ENCODE peak calls at places on chromosomes 11 and 22, in four cellular contexts. X is left ventricle myocardium inferior, R is Panc1, F is colonic mucosa. Y is an unnamed sample.
A peak's percentile ranks its signal among the peaks of the same experiment; 100 is the strongest.

GRCh38 chr11:36391062-36391461 is 95.0 kb downstream of the PRR5L start:
- DNase-seq in X (no peak), F (no peak), R (no peak), Y (no peak)

GRCh38 chr22:48483764-48484528 is 1343.7 kb downstream of the BRD1 start:
- DNase-seq in X (no peak), R (no peak), F (no peak), Y (peak; percentile 38)

GRCh38 chr22:39132871-39133524 is 19.5 kb downstream of the CBX7 start:
- DNase-seq in R (no peak), F (no peak), X (no peak), Y (no peak)

GRCh38 chr22:41479671-41480396 is 10.9 kb downstream of the ACO2 start:
- DNase-seq in R (no peak), X (no peak), F (no peak), Y (no peak)

GRCh38 chr11:132300283-132300682 is 929.9 kb downstream of the NTM start:
- DNase-seq in R (no peak), X (no peak), F (no peak), Y (no peak)

GRCh38 chr11:5690736-5691135 is 1.1 kb downstream of the TRIM22 start:
- DNase-seq in F (no peak), X (no peak), R (no peak), Y (peak; percentile 45)

GRCh38 chr11:104609297-104609696 is 289.0 kb downstream of the CASP12 start:
- DNase-seq in F (peak; percentile 21), R (no peak), X (no peak), Y (no peak)

GRCh38 chr11:67194096-67194495 is 72.2 kb upstream of the GRK2 start:
- DNase-seq in F (no peak), R (no peak), X (no peak), Y (no peak)

GRCh38 chr11:88292156-88292844 is 45.2 kb downstream of the CTSC start:
- DNase-seq in R (no peak), X (no peak), F (peak; percentile 64), Y (no peak)

GRCh38 chr22:46414704-46415103 is 79.2 kb downstream of the TRMU start:
- DNase-seq in F (no peak), X (no peak), R (no peak), Y (no peak)

GRCh38 chr11:7600205-7600775 is 73.0 kb downstream of the CYB5R2 start:
- DNase-seq in F (no peak), X (no peak), R (no peak), Y (no peak)

GRCh38 chr11:12235945-12236743 is 125.8 kb downstream of the MICAL2 start:
- DNase-seq in R (peak; percentile 32), F (no peak), X (no peak), Y (no peak)

GRCh38 chr11:35649984-35650383 is 12.6 kb upstream of the TRIM44 start:
- DNase-seq in R (no peak), X (no peak), F (no peak), Y (no peak)

GRCh38 chr22:47435204-47435487 is 672.7 kb downstream of the TBC1D22A start:
- DNase-seq in R (no peak), X (no peak), F (no peak), Y (no peak)
- H3K9me3 ChIP-seq in R (no peaks in the 10 kb centered on the region), X (peaks cover 44% of the 10 kb centered on the region), F (no peaks in the 10 kb centered on the region), Y (peaks cover 2% of the 10 kb centered on the region)

GRCh38 chr11:105610796-105611361 is 1.0 kb downstream of the GRIA4 start:
- DNase-seq in R (no peak), X (no peak), F (no peak), Y (no peak)

GRCh38 chr11:105611837-105612480 is 2.1 kb downstream of the GRIA4 start:
- DNase-seq in R (no peak), X (no peak), F (no peak), Y (no peak)

GRCh38 chr11:105612766-105613165 is 2.9 kb downstream of the GRIA4 start:
- DNase-seq in R (no peak), X (no peak), F (no peak), Y (no peak)

GRCh38 chr11:105609832-105610781 is at the start of gene GRIA4:
- DNase-seq in F (peak; percentile 18), X (no peak), R (no peak), Y (peak; percentile 70)

DNA sequence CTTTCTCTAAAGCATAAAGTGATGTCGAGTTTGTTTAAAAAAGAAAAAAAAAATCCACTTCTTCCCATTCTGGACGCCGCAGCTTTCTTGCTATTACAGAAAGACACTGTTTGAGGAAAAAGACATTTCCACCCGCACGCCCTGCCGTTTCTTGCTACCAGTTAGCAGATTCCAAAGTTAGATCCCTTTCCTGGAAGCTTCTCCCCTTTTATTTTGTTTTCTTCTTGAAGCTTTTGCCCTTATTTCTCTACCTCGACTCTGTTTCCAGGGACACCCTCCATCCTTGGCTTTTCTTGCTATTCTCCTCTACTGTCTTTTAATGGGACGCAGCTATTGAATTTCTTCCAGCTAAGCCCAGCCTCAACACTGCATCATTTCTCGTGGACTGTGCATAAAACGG is 1.5 kb downstream of the GRIA4 start:
- DNase-seq in F (no peak), X (no peak), R (no peak), Y (no peak)
- H3K4me3 ChIP-seq in F (no peak overlapping the region), X (peak overlapping the region; percentile 58), R (no peak overlapping the region), Y (no peak overlapping the region)

GRCh38 chr11:8722156-8722555 is 39.6 kb downstream of the RPL27A start:
- DNase-seq in X (no peak), F (peak; percentile 49), R (no peak), Y (no peak)
- H3K27ac ChIP-seq in X (peak overlapping the region; percentile 85), F (peak overlapping the region; percentile 70), R (no peak overlapping the region), Y (peak overlapping the region; percentile 54)

GRCh38 chr11:70579376-70579955 is 181.1 kb downstream of the CTTN start:
- DNase-seq in X (no peak), F (no peak), R (no peak), Y (no peak)
- H3K9me3 ChIP-seq in X (no peaks in the 10 kb centered on the region), F (no peaks in the 10 kb centered on the region), R (no peaks in the 10 kb centered on the region), Y (no peaks in the 10 kb centered on the region)

DNA sequence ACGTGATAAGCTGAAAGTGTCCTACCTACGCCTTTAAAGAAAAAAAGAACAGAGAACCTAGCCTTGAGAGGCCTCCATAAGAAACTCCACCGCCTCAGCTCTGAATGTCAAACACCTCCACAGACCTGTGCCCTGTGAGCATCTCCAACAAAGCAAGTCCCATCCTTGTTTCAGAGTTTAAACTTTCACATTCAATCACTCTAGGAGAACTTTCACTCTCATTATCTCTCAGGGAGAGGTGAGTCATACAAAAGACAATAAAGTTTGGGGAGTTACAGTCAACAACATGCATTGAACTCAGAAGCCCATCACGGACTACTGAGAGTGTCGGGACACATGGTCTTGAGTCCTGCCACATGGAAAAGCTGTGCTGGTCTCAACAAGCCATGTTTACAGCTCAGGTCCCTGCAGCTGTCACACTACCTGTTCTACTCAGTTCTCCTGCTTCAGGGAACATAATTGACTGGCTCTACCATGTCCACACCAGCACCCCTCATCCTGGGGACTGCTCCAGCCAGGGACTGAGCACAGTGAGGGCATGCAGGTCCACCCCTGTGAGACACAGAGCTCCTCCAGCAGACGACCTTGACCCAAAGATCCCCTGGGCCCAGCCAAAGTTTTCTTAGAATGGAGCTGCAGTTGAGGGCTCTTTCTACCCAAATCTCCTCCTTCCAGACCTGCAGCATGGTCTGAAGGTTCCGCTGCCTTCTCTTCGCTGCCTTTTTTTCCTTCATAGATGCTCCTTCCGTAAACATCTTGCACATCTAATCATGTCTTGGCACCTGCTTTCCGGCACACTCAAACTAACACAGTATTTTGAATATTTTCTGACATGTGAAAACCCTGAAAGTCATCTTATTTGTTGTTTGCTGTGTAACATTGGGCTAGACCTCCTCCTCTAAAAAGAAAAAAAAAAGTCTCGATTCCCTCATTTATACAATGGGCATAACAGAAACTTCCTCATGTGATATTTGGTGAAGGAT is 114.9 kb downstream of the ETS1 start:
- DNase-seq in X (no peak), R (no peak), F (no peak), Y (no peak)
- H3K4me3 ChIP-seq in X (no peak overlapping the region), R (no peak overlapping the region), F (no peak overlapping the region), Y (no peak overlapping the region)